ENCODE peak calls at places on chromosomes 11 and 22, in five cellular contexts. One of them, this sample, is unnamed.

GRCh38 chr11:125441648-125442410 is 54.2 kb downstream of the FEZ1 start:
- DNase-seq in IMR-90: no peak
- DNase-seq in ACHN: no peak
- DNase-seq in dermis blood vessel endothelial cell: no peak
- DNase-seq in head of caudate nucleus: peak; percentile 79
- DNase-seq in this sample: no peak

GRCh38 chr11:14380947-14381555 is 22.1 kb upstream of the RRAS2 start:
- DNase-seq in IMR-90: peak; percentile 36
- DNase-seq in ACHN: peak; percentile 64
- DNase-seq in dermis blood vessel endothelial cell: peak; percentile 71
- DNase-seq in head of caudate nucleus: peak; percentile 81
- DNase-seq in this sample: peak; percentile 38

GRCh38 chr11:73192272-73192671 is 25.8 kb upstream of the P2RY2 start:
- DNase-seq in IMR-90: no peak
- DNase-seq in ACHN: no peak
- DNase-seq in dermis blood vessel endothelial cell: no peak
- DNase-seq in head of caudate nucleus: no peak
- DNase-seq in this sample: no peak

GRCh38 chr11:707817-708420 is 1.9 kb downstream of the EPS8L2 start:
- DNase-seq in IMR-90: no peak
- DNase-seq in ACHN: peak; percentile 86
- DNase-seq in dermis blood vessel endothelial cell: no peak
- DNase-seq in head of caudate nucleus: no peak
- DNase-seq in this sample: no peak

GRCh38 chr11:64787526-64788320 is 9.4 kb upstream of the SF1 start:
- DNase-seq in IMR-90: peak; percentile 33
- DNase-seq in ACHN: peak; percentile 57
- DNase-seq in dermis blood vessel endothelial cell: peak; percentile 81
- DNase-seq in head of caudate nucleus: peak; percentile 65
- DNase-seq in this sample: peak; percentile 75

GRCh38 chr11:108069947-108070346 is 51.4 kb upstream of the ACAT1 start:
- DNase-seq in IMR-90: peak; percentile 75
- DNase-seq in ACHN: peak; percentile 58
- DNase-seq in dermis blood vessel endothelial cell: peak; percentile 53
- DNase-seq in head of caudate nucleus: no peak
- DNase-seq in this sample: no peak

GRCh38 chr11:63906585-63906984 is 10.4 kb downstream of the RCOR2 start:
- DNase-seq in IMR-90: peak; percentile 13
- DNase-seq in ACHN: peak; percentile 25
- DNase-seq in dermis blood vessel endothelial cell: peak; percentile 56
- DNase-seq in head of caudate nucleus: no peak
- DNase-seq in this sample: no peak

GRCh38 chr22:27952779-27953178 is 33.7 kb upstream of the PITPNB start:
- DNase-seq in IMR-90: no peak
- DNase-seq in ACHN: no peak
- DNase-seq in dermis blood vessel endothelial cell: no peak
- DNase-seq in head of caudate nucleus: no peak
- DNase-seq in this sample: no peak

GRCh38 chr11:3132831-3133455 is 32.2 kb downstream of the OSBPL5 start:
- DNase-seq in IMR-90: no peak
- DNase-seq in ACHN: no peak
- DNase-seq in dermis blood vessel endothelial cell: no peak
- DNase-seq in head of caudate nucleus: no peak
- DNase-seq in this sample: no peak

GRCh38 chr11:101401245-101401644 is 182.6 kb downstream of the TRPC6 start:
- DNase-seq in IMR-90: peak; percentile 53
- DNase-seq in ACHN: no peak
- DNase-seq in dermis blood vessel endothelial cell: no peak
- DNase-seq in head of caudate nucleus: no peak
- DNase-seq in this sample: no peak

GRCh38 chr22:49960967-49961600 is 512 bp downstream of the PIM3 start:
- DNase-seq in IMR-90: no peak
- DNase-seq in ACHN: no peak
- DNase-seq in dermis blood vessel endothelial cell: peak; percentile 54
- DNase-seq in head of caudate nucleus: no peak
- DNase-seq in this sample: no peak

GRCh38 chr22:42752230-42752746 is 31.6 kb upstream of the A4GALT start:
- DNase-seq in IMR-90: no peak
- DNase-seq in ACHN: no peak
- DNase-seq in dermis blood vessel endothelial cell: no peak
- DNase-seq in head of caudate nucleus: no peak
- DNase-seq in this sample: no peak